ENCODE peak calls at places on chromosomes 12 and 14, in five cellular contexts. T is heart left ventricle, Y is hypothalamus, R is heart right ventricle, P is pons. B is an unnamed sample.

GRCh38 chr12:51864701-51865469 is 16.4 kb upstream of the FIGNL2 start:
- DNase-seq in P (no peak), T (no peak), R (no peak), Y (no peak), B (no peak)

GRCh38 chr14:63938198-63939005 is 85.6 kb downstream of the SYNE2 start:
- DNase-seq in P (no peak), R (no peak), T (no peak), Y (no peak), B (no peak)

GRCh38 chr14:64971890-64972785 is at the start of gene RAB15:
- DNase-seq in Y (no peak), T (peak), P (no peak), R (peak), B (no peak)

GRCh38 chr12:56581418-56582145 is 48.5 kb downstream of the BAZ2A start:
- DNase-seq in P (no peak), R (no peak), T (no peak), Y (no peak), B (no peak)

GRCh38 chr12:112518336-112518735 is 99.6 kb downstream of the PTPN11 start:
- DNase-seq in R (no peak), P (peak), T (no peak), Y (no peak), B (peak)

GRCh38 chr12:102876883-102877282 is 40.2 kb downstream of the PAH start:
- DNase-seq in T (no peak), Y (no peak), R (no peak), P (no peak), B (no peak)

GRCh38 chr12:74646831-74647230 is 109.2 kb downstream of the ATXN7L3B start:
- DNase-seq in Y (no peak), P (peak), R (no peak), T (no peak), B (peak)

GRCh38 chr12:10722502-10722904 is 620 bp downstream of the YBX3 start:
- DNase-seq in R (peak), Y (no peak), P (no peak), T (peak), B (no peak)

GRCh38 chr14:87133073-87133815 is 859.7 kb downstream of the GALC start:
- DNase-seq in P (no peak), T (peak), Y (no peak), R (no peak), B (no peak)

GRCh38 chr14:75141062-75141461 is 14.2 kb upstream of the NEK9 start:
- DNase-seq in Y (no peak), R (no peak), P (no peak), T (no peak), B (no peak)

GRCh38 chr14:75751291-75751690 is 90.2 kb downstream of the TTLL5 start:
- DNase-seq in Y (no peak), R (no peak), T (no peak), P (no peak), B (no peak)

GRCh38 chr12:106791531-106791930 is 17.0 kb downstream of the RIC8B start:
- DNase-seq in Y (no peak), T (no peak), P (no peak), R (no peak), B (no peak)

GRCh38 chr12:122994140-122994675 is 13.7 kb downstream of the ARL6IP4 start:
- DNase-seq in P (no peak), T (no peak), Y (no peak), R (no peak), B (no peak)

GRCh38 chr12:69509308-69509736 is 39.1 kb downstream of the FRS2 start:
- DNase-seq in P (no peak), T (no peak), R (no peak), Y (no peak), B (no peak)

GRCh38 chr12:83468988-83469908 is 782.5 kb downstream of the TMTC2 start:
- DNase-seq in Y (no peak), R (no peak), P (no peak), T (no peak), B (no peak)

GRCh38 chr14:38108681-38109080 is 99.0 kb upstream of the SSTR1 start:
- DNase-seq in P (no peak), T (no peak), R (no peak), Y (no peak), B (no peak)

GRCh38 chr12:62268956-62269355 is 8.8 kb downstream of the USP15 start:
- DNase-seq in P (no peak), R (no peak), Y (no peak), T (no peak), B (no peak)

GRCh38 chr14:33765251-33765650 is 185.6 kb downstream of the EGLN3 start:
- DNase-seq in R (peak), P (peak), T (peak), Y (no peak), B (peak)

GRCh38 chr12:10641735-10642500 is 28.5 kb upstream of the MAGOHB start:
- DNase-seq in T (no peak), P (no peak), R (no peak), Y (no peak), B (no peak)

GRCh38 chr14:74049886-74050495 is 30.8 kb downstream of the BBOF1 start:
- DNase-seq in R (no peak), T (no peak), Y (no peak), P (no peak), B (no peak)

GRCh38 chr12:69739287-69740191 is 879 bp downstream of the RAB3IP start:
- DNase-seq in P (peak), Y (peak), R (peak), T (peak), B (peak)

GRCh38 chr12:119153477-119154434 is 25.0 kb upstream of the HSPB8 start:
- DNase-seq in T (no peak), Y (no peak), P (peak), R (peak), B (peak)

GRCh38 chr14:24253936-24254335 is 9.0 kb downstream of the TGM1 start:
- DNase-seq in Y (no peak), P (no peak), R (no peak), T (no peak), B (no peak)

GRCh38 chr14:51733147-51733546 is 81.4 kb downstream of the FRMD6 start:
- DNase-seq in R (no peak), P (no peak), T (no peak), Y (no peak), B (no peak)

GRCh38 chr12:85299058-85299457 is 19.0 kb downstream of the ALX1 start:
- DNase-seq in R (no peak), Y (no peak), T (no peak), P (no peak), B (no peak)

GRCh38 chr12:94618995-94619695 is 31.2 kb downstream of the TMCC3 start:
- DNase-seq in Y (no peak), T (no peak), P (no peak), R (no peak), B (no peak)